ENCODE peak calls at places on chromosomes 16 and 17, in five cellular contexts. T is Calu3, N is PC-9, V is RWPE1, X is stomach. J is an unnamed sample.
A peak's percentile ranks its signal among the peaks of the same experiment; 100 is the strongest.

GRCh38 chr16:75203667-75204409 is 3.1 kb downstream of the CTRB2 start:
- DNase-seq in T (no peak), N (no peak), V (no peak), X (no peak), J (no peak)

GRCh38 chr16:51989637-51990230 is 557.2 kb downstream of the TOX3 start:
- DNase-seq in T (no peak), N (no peak), V (peak; percentile 11), X (no peak), J (no peak)

GRCh38 chr17:12545877-12546513 is 119.7 kb upstream of the MYOCD start:
- DNase-seq in T (peak; percentile 43), N (peak; percentile 7), V (peak; percentile 4), X (no peak), J (no peak)

GRCh38 chr17:10579270-10579669 is 29.8 kb upstream of the MYH2 start:
- DNase-seq in T (no peak), N (no peak), V (peak; percentile 18), X (no peak), J (no peak)

GRCh38 chr16:86251682-86252081 is 258.6 kb upstream of the FOXF1 start:
- DNase-seq in T (no peak), N (no peak), V (no peak), X (no peak), J (no peak)

GRCh38 chr17:79045830-79046500 is 22.0 kb downstream of the C1QTNF1 start:
- DNase-seq in T (peak; percentile 84), N (peak; percentile 75), V (peak; percentile 71), X (peak; percentile 82), J (peak; percentile 76)

GRCh38 chr17:29212681-29213121 is 32.5 kb upstream of the MYO18A start:
- DNase-seq in T (no peak), N (no peak), V (no peak), X (no peak), J (no peak)

GRCh38 chr16:79601092-79601977 is 798 bp upstream of the MAF start:
- DNase-seq in T (peak; percentile 22), N (no peak), V (peak; percentile 41), X (peak; percentile 72), J (peak; percentile 41)

GRCh38 chr17:8360260-8360659 is 16.2 kb downstream of the KRABD2 start:
- DNase-seq in T (no peak), N (no peak), V (no peak), X (no peak), J (no peak)

DNA sequence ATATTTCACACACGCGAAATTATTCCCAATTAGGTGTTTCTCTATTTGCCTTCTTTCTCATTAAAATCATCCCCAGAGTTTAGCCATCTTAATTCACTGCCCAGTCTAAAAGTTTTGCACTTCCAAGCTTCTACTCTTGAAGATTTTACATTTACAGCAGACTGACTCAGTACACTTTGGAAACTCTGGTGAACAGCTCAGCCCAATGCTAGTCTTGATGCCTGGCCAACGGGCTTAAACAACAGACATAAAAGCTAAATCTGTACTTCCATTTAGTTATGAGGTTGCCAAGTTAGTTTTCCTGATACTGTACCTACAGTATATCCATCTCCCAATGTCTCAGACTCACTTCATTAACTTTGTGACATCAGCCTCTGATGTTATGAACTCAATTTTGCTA is 891.8 kb upstream of the SOX9 start:
- DNase-seq in T (no peak), N (no peak), V (no peak), X (no peak), J (no peak)
- TF ChIP-seq CTCF in T (no peak), N (no peak), V (no peak), X (no peak), J (no peak)

GRCh38 chr16:83998091-83998490 is 30.0 kb downstream of the NECAB2 start:
- DNase-seq in T (no peak), N (no peak), V (no peak), X (no peak), J (no peak)
- TF ChIP-seq CTCF in T (no peak), N (no peak), V (no peak), X (no peak), J (no peak)

GRCh38 chr16:56334761-56335160 is 90.6 kb downstream of the AMFR start:
- DNase-seq in T (no peak), N (no peak), V (peak; percentile 44), X (no peak), J (no peak)

GRCh38 chr16:56337858-56338325 is 87.5 kb downstream of the AMFR start:
- DNase-seq in T (no peak), N (no peak), V (no peak), X (no peak), J (no peak)

GRCh38 chr16:56336711-56337110 is 88.6 kb downstream of the AMFR start:
- DNase-seq in T (no peak), N (no peak), V (no peak), X (no peak), J (no peak)

GRCh38 chr16:56337131-56337857 is 88.1 kb downstream of the AMFR start:
- DNase-seq in T (no peak), N (no peak), V (no peak), X (no peak), J (no peak)

DNA sequence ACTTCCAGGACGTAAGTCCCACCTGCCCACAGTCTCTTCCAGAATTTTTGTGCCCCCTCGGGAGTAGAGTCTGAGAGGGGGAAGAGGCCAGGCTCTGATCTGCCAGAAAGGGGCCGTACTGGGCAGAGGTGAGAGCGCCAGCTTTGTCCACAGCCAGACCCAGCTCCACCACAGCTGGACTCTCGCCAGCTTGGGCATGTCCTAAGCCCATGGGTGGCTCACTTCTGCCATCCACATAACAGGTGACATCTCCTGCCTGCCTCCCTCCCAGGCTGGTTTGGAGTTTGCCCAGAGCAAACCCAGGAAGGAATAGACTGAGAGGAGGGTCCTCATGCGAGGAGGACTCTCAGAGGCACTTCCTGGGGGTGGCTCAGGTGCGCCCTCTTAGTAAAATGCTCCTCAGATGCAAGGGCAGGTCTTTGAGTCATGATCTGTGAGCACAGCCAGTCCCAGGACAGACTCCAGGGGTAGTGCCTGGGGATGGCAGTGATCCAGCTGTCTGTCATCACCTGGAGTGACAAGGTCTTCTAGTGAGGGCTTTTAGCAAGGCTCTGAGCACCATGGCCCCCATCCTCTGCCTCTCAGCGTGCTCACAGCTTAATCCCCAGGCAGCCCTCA is 89.2 kb downstream of the AMFR start:
- DNase-seq in T (no peak), N (peak; percentile 39), V (peak; percentile 34), X (no peak), J (no peak)
- TF ChIP-seq CTCF in T (no peak), N (no peak), V (no peak), X (no peak), J (no peak)

GRCh38 chr16:11088432-11088794 is 144.0 kb downstream of the CLEC16A start:
- DNase-seq in T (no peak), N (no peak), V (no peak), X (no peak), J (no peak)
- TF ChIP-seq CTCF in T (no peak), N (no peak), V (no peak), X (no peak), J (no peak)

GRCh38 chr17:46118969-46119368 is 74.3 kb downstream of the KANSL1 start:
- DNase-seq in T (no peak), N (no peak), V (no peak), X (no peak), J (no peak)

GRCh38 chr17:46115687-46116086 is 77.5 kb downstream of the KANSL1 start:
- DNase-seq in T (no peak), N (no peak), V (no peak), X (no peak), J (no peak)

GRCh38 chr17:46120078-46120477 is 73.2 kb downstream of the KANSL1 start:
- DNase-seq in T (no peak), N (no peak), V (no peak), X (no peak), J (no peak)

GRCh38 chr17:46117850-46118696 is 75.2 kb downstream of the KANSL1 start:
- DNase-seq in T (no peak), N (no peak), V (no peak), X (no peak), J (no peak)

GRCh38 chr17:46117117-46117516 is 76.1 kb downstream of the KANSL1 start:
- DNase-seq in T (no peak), N (no peak), V (no peak), X (no peak), J (no peak)
- TF ChIP-seq CTCF in T (no peak), N (no peak), V (no peak), X (no peak), J (no peak)

GRCh38 chr16:6331770-6332169 is 1000.9 kb upstream of the RBFOX1 start:
- DNase-seq in T (no peak), N (no peak), V (no peak), X (no peak), J (no peak)

DNA sequence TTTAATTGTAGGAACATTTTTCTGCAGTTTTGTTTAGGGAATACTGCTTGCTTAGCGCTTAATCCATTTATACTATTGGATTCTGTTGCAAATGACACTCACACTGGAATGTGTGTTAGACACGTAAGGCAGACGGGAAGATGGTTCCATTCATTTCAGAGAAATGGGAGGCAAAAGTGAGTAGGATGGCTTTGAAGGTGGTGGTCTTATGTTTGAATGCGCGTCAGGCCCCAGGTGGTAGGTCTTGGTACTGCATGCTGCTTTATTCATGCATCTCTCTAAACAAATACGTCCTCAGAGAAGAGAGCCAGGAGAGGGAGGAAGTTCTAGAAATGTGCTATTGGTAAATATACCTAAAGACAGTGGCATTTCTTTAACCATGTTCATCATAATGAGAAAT is 997.6 kb upstream of the RBFOX1 start:
- DNase-seq in T (peak; percentile 18), N (peak; percentile 2), V (no peak), X (no peak), J (no peak)
- TF ChIP-seq CTCF in T (peak; percentile 59), N (peak; percentile 81), V (peak; percentile 16), X (no peak), J (no peak)

DNA sequence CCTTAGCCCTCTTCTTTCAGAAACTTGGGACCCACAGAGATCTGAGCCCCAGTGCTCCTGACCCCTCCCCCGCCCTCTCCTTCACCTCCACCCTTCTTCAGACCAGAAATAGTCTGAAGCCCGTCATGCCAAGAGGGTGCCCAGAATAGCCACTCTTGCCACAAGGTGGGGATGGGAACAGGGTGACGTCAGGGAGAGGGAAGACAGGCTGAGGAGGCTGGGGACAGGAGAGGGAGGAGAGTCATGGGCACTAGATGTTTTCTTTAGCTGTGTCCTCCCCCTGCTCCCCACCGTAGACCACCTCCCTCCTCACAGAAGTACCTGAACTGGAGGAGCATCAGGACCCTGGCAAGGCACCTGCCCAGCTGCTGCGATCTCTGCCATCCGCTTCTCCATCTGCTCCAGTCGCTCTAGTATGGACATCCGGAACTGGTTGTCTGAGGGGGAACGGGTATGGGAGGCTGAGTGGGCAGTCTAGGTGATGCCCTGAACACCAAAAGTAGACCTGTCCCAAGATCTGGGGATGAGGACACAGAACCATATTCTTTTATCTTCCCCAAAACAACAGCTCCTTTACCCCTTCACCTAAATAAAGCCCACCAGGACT is 6.5 kb upstream of the SPAG7 start:
- DNase-seq in T (no peak), N (no peak), V (no peak), X (no peak), J (no peak)
- TF ChIP-seq CTCF in T (no peak), N (no peak), V (no peak), X (no peak), J (no peak)

J was measured in natural killer cell.